ENCODE peak calls at places on chromosomes 11 and 22, in eight cellular contexts. Z, L, Y, O, R, U, X and J are unnamed samples.

GRCh38 chr22:42711895-42712837 is 8.5 kb downstream of the A4GALT start:
- DNase-seq in U (no peak), Y (no peak), R (no peak), Z (peak), X (no peak), L (no peak), O (no peak), J (no peak)

GRCh38 chr11:85810521-85810870 is 445 bp downstream of the SYTL2 start:
- DNase-seq in Z (no peak), U (peak), X (no peak), Y (no peak), L (no peak), R (no peak), O (no peak), J (no peak)

GRCh38 chr11:119363874-119364590 is 17.5 kb downstream of the USP2 start:
- DNase-seq in L (no peak), X (peak), R (no peak), Y (no peak), Z (peak), U (no peak), O (peak), J (peak)

GRCh38 chr22:28822930-28823481 is 22.6 kb upstream of the XBP1 start:
- DNase-seq in R (no peak), O (no peak), X (no peak), Y (peak), L (no peak), U (no peak), Z (no peak), J (no peak)

GRCh38 chr11:12581923-12582322 is 92.3 kb upstream of the TEAD1 start:
- DNase-seq in R (peak), U (no peak), Y (no peak), L (no peak), Z (no peak), X (peak), O (no peak), J (no peak)

GRCh38 chr22:37906364-37907008 is 389 bp downstream of the MICALL1 start:
- DNase-seq in Y (peak), R (no peak), X (no peak), O (peak), L (no peak), U (no peak), Z (peak), J (peak)

GRCh38 chr11:72832301-72833082 is 18.3 kb downstream of the ATG16L2 start:
- DNase-seq in R (no peak), Z (no peak), X (no peak), L (no peak), Y (no peak), U (no peak), O (no peak), J (no peak)

GRCh38 chr11:44269369-44270351 is 40.3 kb downstream of the ALX4 start:
- DNase-seq in U (no peak), R (peak), O (no peak), X (peak), Z (no peak), L (no peak), Y (no peak), J (no peak)

GRCh38 chr11:61359541-61359940 is 2.1 kb downstream of the CYB561A3 start:
- DNase-seq in X (no peak), Z (no peak), U (no peak), L (no peak), Y (no peak), O (no peak), R (no peak), J (no peak)

GRCh38 chr11:73404048-73404447 is 27.8 kb downstream of the RELT start:
- DNase-seq in Y (no peak), O (peak), L (no peak), R (peak), U (peak), X (peak), Z (no peak), J (no peak)

GRCh38 chr11:69027704-69028372 is 14.8 kb upstream of the MRGPRF start:
- DNase-seq in O (no peak), R (peak), L (no peak), X (no peak), Z (no peak), Y (no peak), U (no peak), J (no peak)

GRCh38 chr11:74466916-74467885 is at the start of gene KCNE3:
- DNase-seq in Y (no peak), X (peak), L (no peak), R (no peak), U (peak), O (no peak), Z (no peak), J (no peak)

GRCh38 chr22:38504731-38505594 is 1.1 kb downstream of the DDX17 start:
- DNase-seq in X (peak), O (peak), U (no peak), L (no peak), R (peak), Y (peak), Z (peak), J (peak)

GRCh38 chr11:118169300-118170140 is 6.9 kb downstream of the SCN2B start:
- DNase-seq in U (no peak), L (no peak), R (no peak), O (no peak), X (no peak), Z (no peak), Y (no peak), J (no peak)

GRCh38 chr11:69053169-69053477 is 4.4 kb downstream of the TPCN2 start:
- DNase-seq in O (no peak), R (no peak), X (no peak), Y (no peak), Z (no peak), U (no peak), L (no peak), J (no peak)

GRCh38 chr11:68012843-68013610 is 2.9 kb downstream of the ALDH3B1 start:
- DNase-seq in R (peak), X (peak), O (no peak), L (no peak), Y (peak), Z (no peak), U (no peak), J (no peak)

GRCh38 chr11:12801976-12802375 is 127.8 kb downstream of the TEAD1 start:
- DNase-seq in U (no peak), X (no peak), L (no peak), Z (no peak), R (no peak), O (no peak), Y (no peak), J (no peak)

GRCh38 chr11:132234878-132235277 is 864.5 kb downstream of the NTM start:
- DNase-seq in R (peak), Y (no peak), U (no peak), X (peak), L (no peak), Z (no peak), O (no peak), J (no peak)

GRCh38 chr11:68654978-68655377 is 29.4 kb upstream of the GAL start:
- DNase-seq in U (no peak), Z (no peak), Y (no peak), X (no peak), R (no peak), L (no peak), O (no peak), J (no peak)

GRCh38 chr11:70414341-70415100 is 16.2 kb downstream of the CTTN start:
- DNase-seq in U (no peak), Z (no peak), O (no peak), R (no peak), Y (no peak), L (no peak), X (no peak), J (no peak)

GRCh38 chr11:70413151-70413550 is 14.8 kb downstream of the CTTN start:
- DNase-seq in X (no peak), U (no peak), L (no peak), Y (no peak), R (no peak), O (no peak), Z (no peak), J (no peak)

GRCh38 chr11:70415642-70416395 is 17.5 kb downstream of the CTTN start:
- DNase-seq in U (no peak), O (no peak), X (peak), Y (no peak), Z (no peak), R (peak), L (no peak), J (no peak)

GRCh38 chr11:70416881-70417280 is 18.6 kb downstream of the CTTN start:
- DNase-seq in R (no peak), U (no peak), Z (no peak), L (no peak), X (no peak), Y (no peak), O (no peak), J (no peak)

DNA sequence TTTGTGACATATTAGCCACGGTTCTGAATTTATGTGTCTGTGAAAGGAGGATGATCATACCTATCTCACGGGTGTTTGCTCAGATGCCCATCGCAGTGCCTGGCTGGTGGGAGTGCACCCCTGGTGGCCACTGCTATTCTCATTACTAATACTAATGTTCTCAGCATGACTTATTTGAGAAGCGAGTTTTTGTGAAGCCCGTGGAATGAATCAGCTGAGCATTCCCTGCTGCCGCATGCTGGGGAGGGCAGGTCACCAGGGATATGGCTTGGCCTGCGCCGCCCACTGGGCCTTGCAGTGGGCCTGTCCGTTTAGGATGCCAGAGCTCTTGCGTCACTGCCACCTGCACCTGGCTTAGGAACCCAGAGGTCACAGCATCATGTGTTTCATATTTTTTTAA is 16.8 kb downstream of the CTTN start:
- DNase-seq in Y (no peak), U (no peak), L (no peak), R (peak), O (no peak), Z (no peak), X (peak), J (no peak)
- TF ChIP-seq CTCF in Y (no peak), U (peak), L (peak), R (peak), O (no peak), Z (peak), X (peak), J (no peak)

GRCh38 chr11:65722261-65722660 is 1.7 kb upstream of the RNASEH2C start:
- DNase-seq in R (no peak), O (no peak), Y (no peak), Z (no peak), X (no peak), U (no peak), L (no peak), J (no peak)

GRCh38 chr11:65727865-65728264 is 7.3 kb upstream of the RNASEH2C start:
- DNase-seq in X (no peak), U (no peak), Z (no peak), L (no peak), O (no peak), Y (no peak), R (no peak), J (no peak)

DNA sequence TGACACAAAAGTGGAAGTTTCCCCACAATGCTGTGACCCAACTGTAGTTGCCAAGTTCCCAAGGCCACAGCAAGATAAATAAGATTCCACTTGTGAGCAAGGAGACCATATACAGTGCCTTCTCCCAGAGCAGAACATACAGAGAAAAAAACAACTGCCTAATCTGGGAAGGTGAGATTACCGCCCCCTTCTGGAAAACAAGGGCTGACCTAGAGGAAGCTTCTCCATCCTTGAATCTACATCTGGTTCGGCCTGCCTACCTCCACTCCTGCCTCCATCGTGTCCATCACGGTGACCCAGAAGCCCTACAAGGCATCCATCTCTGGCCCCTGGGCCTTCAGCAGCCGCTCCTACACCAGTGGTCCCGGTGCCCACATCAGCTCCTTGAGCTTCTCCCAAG is 6.1 kb upstream of the RNASEH2C start:
- DNase-seq in Z (no peak), O (no peak), X (no peak), Y (no peak), U (no peak), R (no peak), L (no peak), J (no peak)
- TF ChIP-seq CTCF in Z (peak), O (peak), X (no peak), Y (peak), U (peak), R (no peak), L (no peak), J (no peak)

GRCh38 chr11:14500181-14500651 is 605 bp upstream of the COPB1 start:
- DNase-seq in Y (peak), Z (peak), X (peak), O (peak), L (no peak), U (no peak), R (peak), J (peak)
- TF ChIP-seq CTCF in Y (no peak), Z (no peak), X (no peak), O (no peak), L (no peak), U (no peak), R (no peak), J (no peak)

DNA sequence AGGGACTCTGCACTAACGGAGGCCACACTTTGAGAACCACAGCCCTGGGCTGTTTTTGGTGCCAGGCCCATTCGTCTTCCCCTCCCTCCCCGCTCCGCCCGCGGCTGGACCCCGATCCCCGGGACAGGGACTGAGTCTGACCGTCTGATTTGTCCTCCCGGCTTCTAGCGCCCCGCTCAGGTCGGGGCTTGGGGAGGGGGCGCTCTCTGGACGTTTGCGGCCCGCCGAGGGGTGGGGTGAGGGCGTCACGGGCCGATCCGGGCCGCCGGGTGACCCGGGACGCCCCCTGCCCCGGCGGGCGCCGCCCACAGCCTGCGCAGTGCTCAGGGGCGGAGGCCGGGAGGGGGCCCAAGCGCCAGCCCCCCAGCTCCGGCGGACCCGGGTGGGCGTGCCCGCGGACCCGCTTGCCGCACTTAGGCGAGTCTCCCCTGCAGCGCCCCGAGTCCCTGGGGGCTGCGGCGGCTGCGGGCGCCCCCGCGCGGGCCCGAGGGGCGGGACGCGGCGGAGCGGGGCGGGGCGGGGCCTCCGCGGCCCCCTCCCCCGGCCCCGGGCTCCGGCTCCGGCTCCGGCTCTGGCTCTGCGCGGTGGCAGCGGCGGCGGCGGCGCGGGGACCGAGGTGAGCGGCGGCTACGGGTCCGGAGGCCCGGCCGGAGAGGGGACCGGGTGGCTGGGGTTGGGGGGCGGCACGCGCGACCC is 33.7 kb upstream of the PRR5 start:
- DNase-seq in X (no peak), O (no peak), R (no peak), L (no peak), Y (no peak), U (peak), Z (no peak), J (peak)
- TF ChIP-seq CTCF in X (no peak), O (no peak), R (peak), L (no peak), Y (no peak), U (peak), Z (no peak), J (no peak)

GRCh38 chr11:87743002-87743401 is 432.2 kb downstream of the RAB38 start:
- DNase-seq in Y (no peak), R (no peak), Z (no peak), U (no peak), X (no peak), O (no peak), L (no peak), J (no peak)
- TF ChIP-seq CTCF in Y (no peak), R (no peak), Z (peak), U (peak), X (no peak), O (peak), L (peak), J (no peak)